ENCODE peak calls at places on chromosomes 2 and 18, in five cellular contexts. F, V, A, K and L are unnamed samples.

GRCh38 chr2:176072951-176073904 is 10.5 kb downstream of the EVX2 start:
- DNase-seq in F (no peak), V (no peak), A (peak), K (no peak), L (no peak)

GRCh38 chr2:180890781-180891180 is 89.6 kb upstream of the UBE2E3 start:
- DNase-seq in F (no peak), V (no peak), A (no peak), K (peak), L (no peak)

GRCh38 chr2:226334981-226335720 is 464.5 kb downstream of the IRS1 start:
- DNase-seq in F (no peak), V (no peak), A (no peak), K (peak), L (peak)

GRCh38 chr2:64487256-64488049 is 33.5 kb downstream of the LGALSL start:
- DNase-seq in F (no peak), V (no peak), A (no peak), K (no peak), L (peak)

GRCh38 chr2:235223011-235223410 is 270.8 kb upstream of the AGAP1 start:
- DNase-seq in F (no peak), V (no peak), A (no peak), K (no peak), L (no peak)

GRCh38 chr18:54223568-54224241 is 764 bp downstream of the MBD2 start:
- DNase-seq in F (peak), V (no peak), A (peak), K (peak), L (peak)

GRCh38 chr18:79512461-79513380 is 117.0 kb downstream of the NFATC1 start:
- DNase-seq in F (no peak), V (no peak), A (no peak), K (no peak), L (no peak)

GRCh38 chr2:207040606-207041173 is 101.4 kb downstream of the CPO start:
- DNase-seq in F (no peak), V (no peak), A (no peak), K (no peak), L (peak)

GRCh38 chr2:62570861-62571698 is 65.1 kb upstream of the TMEM17 start:
- DNase-seq in F (no peak), V (no peak), A (no peak), K (no peak), L (peak)

GRCh38 chr2:119306196-119306590 is 60.4 kb downstream of the C2orf76 start:
- DNase-seq in F (no peak), V (no peak), A (no peak), K (no peak), L (no peak)

GRCh38 chr18:57797209-57797651 is 5.9 kb downstream of the ATP8B1 start:
- DNase-seq in F (no peak), V (peak), A (peak), K (no peak), L (no peak)

GRCh38 chr18:65435529-65435928 is 315.3 kb upstream of the CDH7 start:
- DNase-seq in F (no peak), V (no peak), A (peak), K (no peak), L (no peak)